ENCODE peak calls at places on chromosomes 1 and 21, in eight cellular contexts. Q is fibroblast of mammary gland; T is SIG-M5; J is type B pancreatic cell; O is left kidney; Y is Ammon's horn; G is stimulated activated CD4-positive, alpha-beta T cell treated with anti-CD3 and anti-CD28 coated beads, Interleukin-15, amount 100 ng/mL, for 24 hours; P is midbrain. W is an unnamed sample.

GRCh38 chr1:7527733-7528045 is 243.4 kb upstream of the VAMP3 start:
- DNase-seq in O (no peak), Q (no peak), P (no peak), J (no peak), Y (no peak), T (no peak), G (no peak), W (no peak)

GRCh38 chr1:19814681-19815503 is at the start of gene RNF186:
- DNase-seq in Y (no peak), J (no peak), P (no peak), T (no peak), G (no peak), O (peak), Q (no peak), W (no peak)

GRCh38 chr1:19398309-19398760 is 86.2 kb downstream of the SLC66A1 start:
- DNase-seq in P (no peak), J (no peak), G (peak), T (no peak), O (no peak), Q (peak), Y (peak), W (peak)

GRCh38 chr21:43721225-43721605 is 2.3 kb downstream of the PDXK start:
- DNase-seq in Q (no peak), Y (no peak), O (no peak), J (no peak), G (no peak), P (no peak), T (no peak), W (no peak)

GRCh38 chr1:191818198-191818597 is 340.1 kb upstream of the RGS18 start:
- DNase-seq in J (no peak), Q (no peak), P (no peak), T (no peak), O (no peak), G (no peak), Y (no peak), W (no peak)

GRCh38 chr1:204267191-204267601 is 53.4 kb upstream of the GOLT1A start:
- DNase-seq in P (peak), O (no peak), Y (peak), J (no peak), T (no peak), G (no peak), Q (no peak), W (no peak)

GRCh38 chr1:182235952-182236650 is 155.5 kb downstream of the GLUL start:
- DNase-seq in G (no peak), T (no peak), P (peak), J (no peak), Q (peak), O (no peak), Y (peak), W (no peak)

GRCh38 chr21:38475519-38475918 is 22.8 kb downstream of the ERG start:
- DNase-seq in G (no peak), T (no peak), O (no peak), Y (no peak), P (no peak), Q (no peak), J (no peak), W (no peak)

GRCh38 chr21:37249112-37249904 is 17.8 kb downstream of the VPS26C start:
- DNase-seq in T (no peak), O (peak), Y (no peak), G (no peak), J (no peak), Q (no peak), P (no peak), W (no peak)

GRCh38 chr1:51215169-51215568 is 20.9 kb upstream of the RNF11 start:
- DNase-seq in O (no peak), G (no peak), Y (no peak), T (no peak), Q (no peak), P (no peak), J (no peak), W (no peak)

GRCh38 chr21:36606983-36607325 is 92.0 kb upstream of the SIM2 start:
- DNase-seq in Q (no peak), G (no peak), O (no peak), J (no peak), P (no peak), Y (no peak), T (no peak), W (no peak)

GRCh38 chr1:188154196-188154595 is 1325.4 kb downstream of the PLA2G4A start:
- DNase-seq in O (no peak), J (no peak), G (no peak), T (no peak), Y (no peak), P (no peak), Q (no peak), W (no peak)

GRCh38 chr1:37497832-37498231 is 16.7 kb downstream of the MEAF6 start:
- DNase-seq in Y (no peak), P (no peak), O (no peak), Q (no peak), G (no peak), T (no peak), J (no peak), W (no peak)